ENCODE peak calls at places on chromosomes 11 and 22, in five cellular contexts. V, I, G, E and A are unnamed samples.

GRCh38 chr11:46983598-46983997 is 47.0 kb downstream of the CSTPP1 start:
- DNase-seq in V (no peak), I (no peak), G (no peak), E (no peak), A (no peak)

GRCh38 chr11:27213232-27213660 is 149.8 kb downstream of the CCDC34 start:
- DNase-seq in V (no peak), I (no peak), G (peak; percentile 85), E (peak; percentile 80), A (peak; percentile 39)

GRCh38 chr11:126225266-126225665 is 13.7 kb downstream of the FAM118B start:
- DNase-seq in V (no peak), I (no peak), G (no peak), E (no peak), A (no peak)

GRCh38 chr11:69445131-69445470 is 36.4 kb upstream of the LINC01488 start:
- DNase-seq in V (no peak), I (no peak), G (no peak), E (no peak), A (no peak)

GRCh38 chr11:62148271-62148980 is 24.6 kb downstream of the INCENP start:
- DNase-seq in V (no peak), I (peak; percentile 51), G (no peak), E (no peak), A (no peak)

GRCh38 chr11:26569646-26570045 is 2.4 kb downstream of the MUC15 start:
- DNase-seq in V (no peak), I (no peak), G (no peak), E (no peak), A (no peak)

GRCh38 chr22:43826142-43827093 is 14.3 kb upstream of the EFCAB6 start:
- DNase-seq in V (peak; percentile 46), I (peak; percentile 53), G (peak; percentile 39), E (peak; percentile 65), A (peak; percentile 44)

GRCh38 chr11:27471588-27472397 is 797 bp downstream of the LGR4 start:
- DNase-seq in V (peak; percentile 38), I (peak; percentile 72), G (no peak), E (peak; percentile 19), A (no peak)

GRCh38 chr11:111105566-111105965 is 140.0 kb upstream of the POU2AF2 start:
- DNase-seq in V (no peak), I (no peak), G (peak; percentile 11), E (no peak), A (no peak)

GRCh38 chr22:39984006-39984405 is 10.7 kb upstream of the FAM83F start:
- DNase-seq in V (no peak), I (peak; percentile 6), G (no peak), E (peak; percentile 41), A (no peak)

GRCh38 chr11:46380340-46381045 is 976 bp upstream of the MDK start:
- DNase-seq in V (no peak), I (peak; percentile 87), G (no peak), E (peak; percentile 49), A (no peak)

DNA sequence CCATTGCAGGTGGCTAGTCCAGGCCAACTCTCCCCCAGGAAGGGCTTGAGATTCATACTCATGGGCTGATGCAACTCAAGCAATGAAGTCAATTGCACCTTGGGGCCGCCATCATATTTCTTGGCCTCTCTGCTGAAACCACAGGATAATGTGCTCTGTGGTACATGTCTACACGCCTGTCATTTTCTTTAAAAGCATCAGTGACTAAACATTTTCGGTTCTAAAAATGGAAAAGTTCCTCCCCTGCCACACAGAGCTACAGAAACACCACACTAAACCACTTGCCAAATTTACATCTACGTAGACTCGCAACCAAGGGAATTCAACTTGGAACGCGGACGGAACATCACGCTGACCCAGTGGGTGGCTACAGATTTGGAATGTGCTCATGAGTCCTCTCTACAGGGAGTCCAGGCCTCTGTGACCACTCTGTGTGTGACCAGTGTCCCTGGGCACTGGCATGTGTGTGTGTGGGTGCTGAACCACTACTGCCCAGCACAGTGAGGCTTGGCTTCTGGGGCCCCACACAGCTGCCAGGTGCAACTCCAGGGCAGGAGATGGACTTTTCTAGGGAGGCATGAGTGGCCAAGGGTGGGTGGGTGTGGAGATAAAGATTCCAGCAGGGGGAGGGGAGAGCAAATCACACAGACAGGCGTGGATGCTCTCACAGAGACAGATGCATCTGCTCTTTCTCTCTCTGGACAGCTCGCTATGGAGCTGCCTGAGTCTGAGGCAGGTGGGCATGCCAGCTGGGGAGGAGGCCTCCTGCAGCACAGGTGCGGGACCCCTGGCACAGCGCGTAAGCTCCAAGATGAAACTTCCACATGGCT is 261.9 kb downstream of the CTTN start:
- DNase-seq in V (no peak), I (no peak), G (no peak), E (no peak), A (no peak)
- H3K4me3 ChIP-seq in V (no peak overlapping the region), I (no peak overlapping the region), G (no peak overlapping the region), E (no peak overlapping the region), A (no peak overlapping the region)

DNA sequence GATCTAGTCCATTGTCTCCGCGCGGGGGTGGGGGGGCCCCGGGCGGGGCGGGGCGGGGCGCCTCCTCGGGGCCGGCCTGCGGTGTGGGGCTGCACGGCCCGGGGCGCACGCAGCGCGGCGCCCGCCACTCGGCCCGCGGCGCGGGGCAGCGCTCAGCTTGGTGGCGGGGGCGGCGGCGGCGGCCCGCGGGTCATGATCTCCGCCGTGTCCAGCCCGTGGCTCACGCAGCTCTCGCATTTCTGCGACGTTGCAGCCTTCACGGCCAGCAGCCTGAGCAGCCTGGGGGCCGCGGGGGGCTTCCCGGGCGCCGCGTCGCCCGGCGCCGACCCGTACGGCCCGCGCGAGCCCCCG is at the start of gene TBX1:
- DNase-seq in V (no peak), I (no peak), G (no peak), E (no peak), A (no peak)
- H3K4me3 ChIP-seq in V (peak within 1 kb of the TSS; percentile 36), I (peak within 1 kb of the TSS; percentile 21), G (no peak within 1 kb of the TSS), E (no peak within 1 kb of the TSS), A (no peak within 1 kb of the TSS)

GRCh38 chr22:32465661-32466060 is 1.4 kb upstream of the BPIFC start:
- DNase-seq in V (no peak), I (no peak), G (no peak), E (no peak), A (no peak)
- H3K4me3 ChIP-seq in V (no peak overlapping the region), I (no peak overlapping the region), G (no peak overlapping the region), E (no peak overlapping the region), A (no peak overlapping the region)

GRCh38 chr11:113242767-113243397 is 71.5 kb upstream of the TTC12 start:
- DNase-seq in V (no peak), I (no peak), G (peak; percentile 24), E (peak; percentile 69), A (no peak)
- H3K4me3 ChIP-seq in V (no peak overlapping the region), I (peak overlapping the region; percentile 42), G (peak overlapping the region; percentile 44), E (peak overlapping the region; percentile 50), A (no peak overlapping the region)

DNA sequence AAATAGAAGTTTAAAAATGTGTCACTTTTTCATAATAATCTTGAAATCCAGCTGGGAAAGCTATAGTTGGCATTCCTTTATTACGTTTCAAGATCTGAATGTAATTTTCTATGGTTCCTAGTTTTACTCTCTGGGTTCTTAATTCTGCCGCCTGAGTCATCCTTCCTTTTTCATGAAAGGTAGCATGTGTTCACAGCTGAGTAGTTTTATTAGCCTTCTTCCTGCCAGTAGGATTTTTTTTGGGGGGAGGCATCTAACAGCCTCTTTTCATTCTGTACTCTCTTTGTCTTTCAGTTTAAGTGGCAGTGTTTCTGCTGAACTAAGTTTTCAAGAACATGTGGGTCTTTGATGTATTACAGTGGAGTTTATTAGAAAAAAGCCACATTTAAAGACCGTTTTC is 36.5 kb downstream of the OR2AG2 start:
- DNase-seq in V (no peak), I (no peak), G (no peak), E (no peak), A (peak; percentile 42)
- H3K4me3 ChIP-seq in V (no peak overlapping the region), I (no peak overlapping the region), G (no peak overlapping the region), E (no peak overlapping the region), A (no peak overlapping the region)